ENCODE peak calls at places on chromosomes 3 and 15, in eight cellular contexts. U, O, Q, W, D, P, Z and S are unnamed samples.

GRCh38 chr15:86743283-86743903 is 663.7 kb downstream of the AGBL1 start:
- DNase-seq in D (no peak), Z (peak), Q (no peak), O (peak), W (peak), U (peak), P (peak), S (no peak)

GRCh38 chr3:152909180-152909883 is 74.4 kb downstream of the P2RY1 start:
- DNase-seq in O (peak), U (no peak), Z (no peak), D (peak), W (no peak), Q (peak), P (no peak), S (no peak)

GRCh38 chr3:53100818-53101466 is 29.3 kb downstream of the RFT1 start:
- DNase-seq in Z (no peak), Q (no peak), D (no peak), P (no peak), U (no peak), O (peak), W (peak), S (no peak)

GRCh38 chr3:138081371-138082084 is 33.9 kb downstream of the DZIP1L start:
- DNase-seq in U (no peak), D (no peak), O (no peak), W (no peak), P (no peak), Q (peak), Z (no peak), S (no peak)

GRCh38 chr3:56633602-56634371 is 49.3 kb downstream of the TASOR start:
- DNase-seq in D (no peak), U (no peak), Q (no peak), W (no peak), P (no peak), Z (no peak), O (no peak), S (no peak)

GRCh38 chr3:50600841-50601591 is 10.6 kb downstream of the CISH start:
- DNase-seq in Q (peak), Z (peak), D (peak), O (peak), U (no peak), W (peak), P (no peak), S (peak)

GRCh38 chr3:27201435-27201966 is 167.7 kb downstream of the NEK10 start:
- DNase-seq in P (no peak), O (no peak), Q (no peak), Z (no peak), W (no peak), U (no peak), D (no peak), S (no peak)

GRCh38 chr3:76065975-76066374 is 280.6 kb upstream of the ZNF717 start:
- DNase-seq in Z (no peak), Q (peak), O (no peak), D (no peak), W (no peak), P (no peak), U (no peak), S (no peak)

GRCh38 chr15:43492266-43492665 is 690 bp downstream of the TP53BP1 start:
- DNase-seq in Z (no peak), U (no peak), Q (no peak), W (no peak), O (no peak), P (no peak), D (no peak), S (no peak)

GRCh38 chr15:78007965-78008886 is 69.3 kb downstream of the TBC1D2B start:
- DNase-seq in U (no peak), Z (peak), O (no peak), P (no peak), D (peak), W (no peak), Q (peak), S (no peak)

GRCh38 chr15:69623521-69624513 is 171.2 kb downstream of the RPLP1 start:
- DNase-seq in U (no peak), D (no peak), Q (no peak), Z (no peak), W (no peak), O (no peak), P (no peak), S (no peak)

GRCh38 chr3:187875868-187876267 is 130.6 kb upstream of the BCL6 start:
- DNase-seq in O (no peak), D (no peak), Q (no peak), W (no peak), Z (no peak), P (no peak), U (no peak), S (no peak)

GRCh38 chr3:45123030-45123429 is 23.1 kb downstream of the CDCP1 start:
- DNase-seq in P (no peak), W (no peak), O (peak), Q (peak), Z (no peak), D (peak), U (no peak), S (no peak)

GRCh38 chr3:72663429-72663828 is 184.8 kb downstream of the SHQ1 start:
- DNase-seq in P (no peak), D (peak), U (no peak), W (no peak), Q (no peak), O (no peak), Z (no peak), S (peak)

GRCh38 chr3:9030034-9030433 is 66.8 kb upstream of the RAD18 start:
- DNase-seq in O (no peak), Z (no peak), P (no peak), U (no peak), Q (no peak), W (no peak), D (no peak), S (no peak)

GRCh38 chr15:39735120-39735717 is 47.4 kb downstream of the FSIP1 start:
- DNase-seq in U (no peak), D (no peak), Z (no peak), P (no peak), W (no peak), O (no peak), Q (no peak), S (no peak)

GRCh38 chr3:143142354-143142753 is 22.8 kb downstream of the CHST2 start:
- DNase-seq in D (no peak), W (no peak), Q (no peak), P (no peak), Z (no peak), O (no peak), U (no peak), S (no peak)

GRCh38 chr3:106262976-106263375 is 394.2 kb upstream of the CBLB start:
- DNase-seq in Z (no peak), P (no peak), W (no peak), D (no peak), U (no peak), Q (peak), O (peak), S (no peak)

GRCh38 chr3:58564456-58565160 is 12.6 kb downstream of the FAM107A start:
- DNase-seq in Z (no peak), Q (peak), W (no peak), U (no peak), O (peak), D (peak), P (no peak), S (no peak)

GRCh38 chr3:167304077-167304476 is 76.0 kb downstream of the ZBBX start:
- DNase-seq in U (no peak), Z (no peak), P (no peak), D (no peak), Q (no peak), O (peak), W (no peak), S (no peak)

GRCh38 chr3:58350627-58351013 is 17.9 kb downstream of the PXK start:
- DNase-seq in Z (no peak), U (peak), Q (peak), D (no peak), P (no peak), O (no peak), W (no peak), S (no peak)

GRCh38 chr3:84965141-84965540 is 6.4 kb downstream of the CADM2 start:
- DNase-seq in O (no peak), Z (peak), U (no peak), P (peak), W (no peak), Q (no peak), D (no peak), S (no peak)

GRCh38 chr3:124584552-124585391 is 145.5 kb upstream of the UMPS start:
- DNase-seq in Z (peak), W (peak), D (no peak), P (peak), U (peak), O (peak), Q (peak), S (no peak)

GRCh38 chr3:38985981-38986380 is 65.8 kb downstream of the SCN11A start:
- DNase-seq in W (no peak), D (no peak), U (no peak), Z (no peak), P (no peak), Q (peak), O (no peak), S (no peak)

GRCh38 chr15:64010719-64011118 is 35.6 kb downstream of the DAPK2 start:
- DNase-seq in Z (peak), W (peak), P (no peak), O (no peak), U (peak), Q (peak), D (no peak), S (no peak)

GRCh38 chr3:52533623-52534280 is at the start of gene NT5DC2:
- DNase-seq in Q (peak), P (peak), O (peak), U (peak), Z (peak), D (peak), W (peak), S (peak)

GRCh38 chr3:153373571-153373970 is 211.5 kb downstream of the RAP2B start:
- DNase-seq in U (peak), O (no peak), D (no peak), W (no peak), Z (no peak), Q (no peak), P (no peak), S (no peak)

GRCh38 chr3:17955411-17955810 is 213.0 kb upstream of the TBC1D5 start:
- DNase-seq in W (no peak), Z (no peak), P (no peak), O (no peak), D (no peak), Q (no peak), U (no peak), S (no peak)

GRCh38 chr15:90002428-90002844 is 1.3 kb downstream of the ZNF710 start:
- DNase-seq in Z (peak), Q (peak), D (peak), W (no peak), P (no peak), O (peak), U (peak), S (no peak)

GRCh38 chr15:51004103-51004536 is 90.6 kb downstream of the TNFAIP8L3 start:
- DNase-seq in D (peak), Z (peak), U (no peak), W (no peak), O (peak), Q (peak), P (no peak), S (no peak)

GRCh38 chr3:110933786-110934415 is 137.7 kb upstream of the NECTIN3 start:
- DNase-seq in Z (no peak), U (no peak), O (no peak), D (peak), W (no peak), Q (peak), P (no peak), S (no peak)

GRCh38 chr15:100588638-100589242 is 13.2 kb downstream of the LINS1 start:
- DNase-seq in O (no peak), P (no peak), Q (peak), D (no peak), W (no peak), Z (no peak), U (peak), S (no peak)

GRCh38 chr3:197151562-197151961 is 121.9 kb upstream of the MELTF start:
- DNase-seq in D (peak), Z (peak), P (no peak), W (no peak), Q (peak), O (peak), U (peak), S (no peak)

GRCh38 chr15:89305395-89305794 is 29.2 kb downstream of the POLG start:
- DNase-seq in O (no peak), W (no peak), U (no peak), Q (no peak), D (no peak), P (no peak), Z (no peak), S (no peak)

GRCh38 chr15:67776600-67776999 is 48.7 kb upstream of the SKOR1 start:
- DNase-seq in Z (no peak), D (no peak), W (no peak), U (no peak), P (no peak), Q (no peak), O (no peak), S (no peak)